ENCODE peak calls at places on chromosomes 16 and 17, in four cellular contexts. D is A549, O is fibroblast of pulmonary artery, J is foreskin fibroblast. Q is an unnamed sample.
A peak's percentile ranks its signal among the peaks of the same experiment; 100 is the strongest.

GRCh38 chr16:23469814-23470213 is 16.8 kb upstream of the COG7 start:
- DNase-seq in D (peak; percentile 38), J (peak; percentile 61), O (peak; percentile 22), Q (no peak)

GRCh38 chr17:38421871-38422819 is 6.1 kb upstream of the ARHGAP23 start:
- DNase-seq in O (no peak), J (no peak), D (no peak), Q (no peak)

GRCh38 chr16:84234656-84235285 is 5.0 kb downstream of the KCNG4 start:
- DNase-seq in O (peak; percentile 67), D (no peak), J (no peak), Q (no peak)

GRCh38 chr16:50520451-50521245 is 27.5 kb upstream of the NKD1 start:
- DNase-seq in O (no peak), J (no peak), D (no peak), Q (no peak)

GRCh38 chr16:72291121-72291520 is 119.2 kb upstream of the PMFBP1 start:
- DNase-seq in J (peak; percentile 70), D (peak; percentile 46), O (peak; percentile 69), Q (no peak)

GRCh38 chr16:77789646-77790370 is 1.4 kb downstream of the VAT1L start:
- DNase-seq in O (no peak), D (no peak), J (no peak), Q (no peak)

GRCh38 chr17:71180801-71181385 is 939.9 kb upstream of the SOX9 start:
- DNase-seq in O (peak; percentile 63), D (peak; percentile 34), J (peak; percentile 24), Q (no peak)

GRCh38 chr17:71409712-71410111 is 711.1 kb upstream of the SOX9 start:
- DNase-seq in J (peak; percentile 91), O (peak; percentile 53), D (peak; percentile 41), Q (no peak)

DNA sequence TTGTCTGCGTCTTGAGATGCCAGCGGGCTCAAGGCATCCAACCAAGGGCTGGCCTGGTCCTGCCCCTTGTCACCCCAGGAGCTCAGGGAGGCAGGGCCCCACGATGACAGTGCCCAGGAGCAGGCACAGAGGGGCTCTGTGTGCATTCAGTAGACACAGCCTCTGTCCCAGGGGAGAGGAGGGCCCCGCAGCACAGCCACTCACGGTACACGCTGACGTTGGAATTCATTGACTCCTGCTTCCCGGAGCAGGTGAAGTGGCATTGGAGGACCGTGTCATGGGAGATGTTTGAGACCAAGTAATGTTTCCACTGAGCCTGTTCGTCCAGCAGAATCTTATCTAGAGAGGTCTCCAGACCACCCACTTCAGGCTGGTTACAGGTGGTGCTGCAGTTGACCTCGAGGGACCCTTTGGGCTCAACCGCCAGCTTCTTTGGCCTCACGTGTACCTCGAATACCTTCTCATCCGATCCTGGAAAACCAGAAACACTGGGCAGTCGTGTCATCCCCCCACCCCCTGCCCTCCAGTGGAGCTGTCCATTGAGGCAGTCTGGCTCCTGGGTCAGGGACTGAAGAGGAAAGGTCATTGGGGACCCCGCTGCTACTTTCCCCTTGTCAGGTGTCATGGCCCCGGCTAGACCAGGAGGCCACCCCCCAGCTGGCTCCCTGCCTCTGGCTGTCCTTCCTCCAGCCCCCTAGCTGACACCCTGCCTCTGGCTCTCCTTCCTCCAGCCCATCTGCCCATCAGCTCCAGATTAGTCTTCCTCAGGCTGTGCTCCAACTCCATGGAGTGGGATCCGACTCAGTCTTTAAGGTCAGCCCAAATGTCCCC is 7.0 kb downstream of the PRR29 start:
- DNase-seq in O (no peak), D (no peak), J (no peak), Q (no peak)
- H3K4me3 ChIP-seq in O (no peak overlapping the region), D (no peak overlapping the region), J (no peak overlapping the region), Q (no peak overlapping the region)

DNA sequence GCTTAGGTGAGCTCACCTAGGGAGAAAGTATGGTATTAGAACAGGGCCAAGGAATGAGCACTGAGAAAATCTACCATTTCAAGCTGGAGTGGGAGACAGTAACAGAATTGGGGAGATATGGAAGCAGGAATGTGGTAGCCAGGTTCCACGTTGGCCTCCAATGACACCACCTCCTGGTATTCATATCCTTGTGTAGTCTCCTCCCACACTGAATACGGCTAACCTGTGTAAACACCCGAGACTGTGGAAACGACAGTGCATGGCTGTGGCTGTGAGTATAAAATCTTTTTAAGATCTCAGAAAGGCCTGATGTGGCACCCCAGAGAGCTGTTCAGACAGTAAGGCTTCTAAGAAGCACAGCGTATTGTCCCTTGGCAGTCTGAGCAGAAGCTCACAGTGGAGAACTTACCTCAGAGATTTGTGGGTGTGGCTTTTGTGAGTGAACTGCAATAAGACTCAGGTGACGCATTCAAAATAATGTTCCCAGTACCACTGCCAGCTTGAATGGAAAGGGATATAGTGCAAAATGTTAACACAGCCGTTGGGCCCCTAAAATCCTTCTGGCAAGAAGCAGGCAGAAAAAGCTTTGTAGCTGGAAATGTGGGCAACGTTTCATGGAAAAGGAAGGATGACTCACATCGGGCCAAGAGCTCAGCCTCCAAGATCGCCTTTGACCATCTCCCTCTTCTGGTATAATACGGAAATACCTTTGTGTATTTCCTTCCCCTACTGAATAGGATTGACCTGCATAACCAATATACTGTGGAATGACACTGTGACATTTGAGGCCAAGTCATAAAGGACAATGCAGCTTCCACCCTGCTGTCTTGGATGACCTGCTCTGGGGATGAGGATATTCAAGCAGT is 14.4 kb downstream of the SDR42E1 start:
- DNase-seq in O (peak; percentile 66), D (peak; percentile 58), J (peak; percentile 84), Q (no peak)
- TF ChIP-seq CTCF in O (peak; percentile 37), D (peak; percentile 32), J (no peak), Q (peak; percentile 43)

DNA sequence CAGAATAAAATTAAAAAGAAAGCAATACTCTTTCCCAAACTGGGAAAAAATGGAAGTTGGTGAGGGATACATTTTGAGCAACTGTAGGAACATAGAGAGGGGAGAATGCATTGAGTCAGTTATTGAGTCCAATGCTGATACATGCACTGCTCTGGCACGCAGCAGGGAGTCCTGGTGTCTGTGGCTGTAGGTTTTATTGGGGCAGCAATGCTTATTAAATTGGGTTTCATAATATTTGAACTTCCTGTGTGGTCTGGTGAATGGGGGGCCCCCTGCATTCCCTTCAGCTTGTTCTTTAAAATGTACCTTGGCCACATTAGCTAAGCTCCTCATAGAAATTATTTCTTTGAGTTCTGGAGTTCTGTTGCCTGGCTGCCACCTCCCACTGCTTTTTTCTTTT is 125.2 kb upstream of the ELAC2 start:
- DNase-seq in O (no peak), J (no peak), D (no peak), Q (no peak)
- H3K4me3 ChIP-seq in O (no peak overlapping the region), J (no peak overlapping the region), D (no peak overlapping the region), Q (no peak overlapping the region)

GRCh38 chr16:19177111-19177747 is 9.2 kb downstream of the SYT17 start:
- DNase-seq in J (no peak), O (peak; percentile 9), D (peak; percentile 37), Q (no peak)
- TF ChIP-seq CTCF in J (no peak), O (no peak), D (peak; percentile 32), Q (peak; percentile 4)

GRCh38 chr16:751152-752007 is 9.2 kb upstream of the MSLN start:
- DNase-seq in J (no peak), O (no peak), D (no peak), Q (no peak)
- H3K4me3 ChIP-seq in J (no peak overlapping the region), O (no peak overlapping the region), D (no peak overlapping the region), Q (no peak overlapping the region)

DNA sequence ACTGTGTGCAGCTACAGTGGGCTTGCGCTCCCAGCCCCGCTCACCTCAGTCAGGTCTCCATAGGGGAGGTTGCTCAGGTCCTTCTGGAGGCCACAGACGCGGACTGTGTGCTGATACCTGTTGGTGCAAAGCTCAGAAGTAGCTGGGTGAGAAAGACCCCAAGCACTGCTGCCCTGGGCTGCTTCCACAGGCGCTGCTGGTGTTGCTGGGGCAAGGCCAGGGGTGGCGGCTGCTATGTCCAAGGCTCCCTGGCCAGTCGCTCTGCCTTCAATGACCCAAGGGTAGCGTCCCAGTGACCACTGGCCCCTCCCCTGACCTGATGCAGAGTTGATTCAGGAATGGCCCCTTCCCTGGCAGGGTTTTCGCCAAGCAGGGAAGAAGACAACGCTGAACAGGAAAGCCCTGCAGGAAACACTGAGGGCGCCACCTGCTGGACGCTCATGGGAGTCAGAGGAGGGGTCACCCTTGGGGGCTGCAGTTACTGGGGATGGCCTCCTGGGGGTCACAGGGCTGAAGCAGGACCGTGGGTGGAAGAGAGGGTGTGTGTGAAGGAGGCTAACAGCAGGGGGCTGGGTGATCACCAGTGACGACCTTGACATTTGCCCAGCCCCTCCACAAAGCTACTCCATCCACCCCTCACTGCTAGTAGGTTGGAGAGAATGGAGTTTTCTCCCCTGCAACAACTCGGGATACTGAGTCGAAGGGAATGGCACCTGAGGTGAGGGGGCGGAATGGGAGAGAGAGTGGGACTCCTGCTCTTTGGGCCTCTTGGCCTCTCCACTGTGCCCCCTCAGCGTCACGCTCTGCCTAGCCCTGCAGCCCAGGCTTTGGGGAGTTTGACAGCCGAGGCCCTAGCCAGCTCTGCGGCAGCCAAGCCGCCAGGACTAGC is 38.3 kb downstream of the ABCC12 start:
- DNase-seq in D (peak; percentile 81), O (peak; percentile 60), J (peak; percentile 58), Q (no peak)
- TF ChIP-seq CTCF in D (peak; percentile 76), O (peak; percentile 75), J (peak; percentile 78), Q (peak; percentile 68)

DNA sequence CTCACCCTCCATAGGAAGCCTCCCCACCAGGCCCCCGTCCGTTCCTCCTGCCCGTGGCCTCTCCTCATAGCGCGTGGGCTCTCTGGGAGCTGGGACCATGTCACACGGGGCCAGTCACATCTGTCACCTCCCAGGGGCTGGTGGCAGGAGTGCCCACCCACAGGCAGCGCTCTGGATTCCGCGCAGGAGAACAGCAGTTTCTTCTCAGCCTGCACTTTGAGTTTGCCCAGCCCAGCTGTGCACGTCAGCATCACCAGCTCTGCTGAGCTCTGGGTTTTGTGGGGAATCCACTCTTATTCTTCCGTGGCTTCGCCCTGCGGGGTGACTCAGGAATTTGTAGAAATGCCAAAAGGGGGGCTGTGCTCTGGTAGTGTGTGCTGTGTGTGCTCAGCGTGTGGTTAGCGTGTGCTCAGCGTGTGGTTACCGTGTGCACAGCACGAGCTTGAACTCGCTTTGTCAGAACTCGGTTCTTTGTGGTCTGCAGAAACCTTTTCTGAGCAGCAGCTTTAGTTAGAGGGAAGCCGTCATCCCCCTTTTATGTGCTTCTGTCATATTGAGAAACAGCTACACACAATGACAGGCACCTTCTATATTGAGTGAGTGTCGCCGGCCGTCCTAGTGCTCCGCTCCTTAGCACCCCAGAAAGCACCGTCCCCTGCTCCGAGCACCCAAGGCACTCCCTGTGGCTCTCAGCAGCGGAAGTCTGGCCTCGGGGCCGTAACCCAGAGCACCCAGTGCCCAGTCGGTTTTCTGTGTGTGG is 3.3 kb downstream of the ACSF3 start:
- DNase-seq in O (no peak), D (no peak), J (no peak), Q (no peak)
- H3K4me3 ChIP-seq in O (no peak overlapping the region), D (no peak overlapping the region), J (no peak overlapping the region), Q (no peak overlapping the region)